ENCODE peak calls at places on chromosomes 7 and 10, in six cellular contexts. G is IMR-90, D is stomach, H is lower leg skin, A is ovary, V is tibial nerve. Z is an unnamed sample.

GRCh38 chr7:88279323-88279722 is 27.4 kb downstream of the STEAP4 start:
- DNase-seq in G (no peak), D (no peak), H (no peak), A (no peak), V (no peak), Z (no peak)

GRCh38 chr10:14125564-14125963 is 205.2 kb downstream of the FRMD4A start:
- DNase-seq in G (no peak), D (peak; percentile 30), H (no peak), A (no peak), V (no peak), Z (no peak)

GRCh38 chr7:122219253-122219865 is 75.3 kb upstream of the AASS start:
- DNase-seq in G (peak; percentile 26), D (no peak), H (no peak), A (no peak), V (peak; percentile 9), Z (no peak)

GRCh38 chr7:74302745-74303221 is 13.6 kb downstream of the CLIP2 start:
- DNase-seq in G (no peak), D (no peak), H (no peak), A (no peak), V (no peak), Z (no peak)

GRCh38 chr10:14543048-14543903 is 212.6 kb upstream of the FRMD4A start:
- DNase-seq in G (no peak), D (no peak), H (no peak), A (peak; percentile 26), V (peak; percentile 33), Z (peak; percentile 62)

GRCh38 chr10:78473016-78473415 is 439.4 kb downstream of the RPS24 start:
- DNase-seq in G (no peak), D (no peak), H (peak; percentile 3), A (no peak), V (no peak), Z (no peak)

GRCh38 chr10:7874864-7875263 is 56.6 kb downstream of the TAF3 start:
- DNase-seq in G (no peak), D (no peak), H (no peak), A (no peak), V (no peak), Z (no peak)

GRCh38 chr7:28853150-28853549 is 105.0 kb downstream of the TRIL start:
- DNase-seq in G (no peak), D (no peak), H (no peak), A (no peak), V (peak; percentile 13), Z (no peak)

GRCh38 chr7:74709880-74710671 is 52.6 kb downstream of the GTF2I start:
- DNase-seq in G (peak; percentile 7), D (no peak), H (no peak), A (no peak), V (no peak), Z (no peak)

GRCh38 chr10:31683682-31684081 is 244.9 kb downstream of the ARHGAP12 start:
- DNase-seq in G (no peak), D (no peak), H (no peak), A (no peak), V (no peak), Z (no peak)

GRCh38 chr7:155229548-155230168 is 68.0 kb upstream of the INSIG1 start:
- DNase-seq in G (no peak), D (no peak), H (no peak), A (no peak), V (no peak), Z (no peak)

GRCh38 chr7:30142710-30143109 is 7.9 kb downstream of the MTURN start:
- DNase-seq in G (peak; percentile 19), D (peak; percentile 72), H (peak; percentile 58), A (no peak), V (no peak), Z (no peak)

GRCh38 chr10:103514244-103514643 is 20.7 kb downstream of the NEURL1 start:
- DNase-seq in G (no peak), D (no peak), H (no peak), A (no peak), V (no peak), Z (no peak)

GRCh38 chr10:47055386-47056382 is 144.5 kb downstream of the PTPN20 start:
- DNase-seq in G (no peak), D (peak; percentile 5), H (no peak), A (no peak), V (no peak), Z (no peak)

GRCh38 chr7:148886844-148887243 is 2.8 kb upstream of the EZH2 start:
- DNase-seq in G (no peak), D (no peak), H (no peak), A (no peak), V (no peak), Z (no peak)

GRCh38 chr10:96082153-96082552 is 38.8 kb downstream of the CCNJ start:
- DNase-seq in G (no peak), D (no peak), H (no peak), A (no peak), V (no peak), Z (no peak)

GRCh38 chr10:110358869-110359629 is 54.3 kb upstream of the SMNDC1 start:
- DNase-seq in G (no peak), D (peak; percentile 80), H (no peak), A (no peak), V (no peak), Z (peak; percentile 43)

GRCh38 chr7:132380065-132380464 is 196.2 kb downstream of the PLXNA4 start:
- DNase-seq in G (no peak), D (no peak), H (peak; percentile 61), A (peak; percentile 62), V (peak; percentile 40), Z (peak; percentile 52)

GRCh38 chr7:117098457-117098856 is 145.2 kb downstream of the ST7 start:
- DNase-seq in G (peak; percentile 99), D (no peak), H (no peak), A (no peak), V (no peak), Z (no peak)

GRCh38 chr7:7246223-7246622 is 63.9 kb downstream of the C1GALT1 start:
- DNase-seq in G (no peak), D (no peak), H (no peak), A (no peak), V (no peak), Z (no peak)

GRCh38 chr7:133233142-133233541 is 19.7 kb upstream of the EXOC4 start:
- DNase-seq in G (no peak), D (no peak), H (no peak), A (no peak), V (no peak), Z (no peak)

GRCh38 chr7:151408839-151409554 is 841 bp downstream of the WDR86 start:
- DNase-seq in G (no peak), D (no peak), H (no peak), A (no peak), V (no peak), Z (peak; percentile 55)

GRCh38 chr10:5708356-5708755 is 23.7 kb downstream of the TASOR2 start:
- DNase-seq in G (no peak), D (no peak), H (no peak), A (no peak), V (no peak), Z (no peak)

GRCh38 chr7:157545681-157546060 is 208.9 kb downstream of the DNAJB6 start:
- DNase-seq in G (no peak), D (no peak), H (no peak), A (no peak), V (no peak), Z (peak; percentile 30)

GRCh38 chr10:49113741-49114141 is 1.6 kb downstream of the VSTM4 start:
- DNase-seq in G (peak; percentile 47), D (no peak), H (no peak), A (no peak), V (no peak), Z (no peak)

GRCh38 chr10:52400564-52400963 is 86.5 kb downstream of the DKK1 start:
- DNase-seq in G (peak; percentile 50), D (no peak), H (no peak), A (no peak), V (no peak), Z (no peak)

GRCh38 chr7:50409856-50410468 is 40.2 kb downstream of the FIGNL1 start:
- DNase-seq in G (no peak), D (no peak), H (no peak), A (no peak), V (no peak), Z (peak; percentile 80)

DNA sequence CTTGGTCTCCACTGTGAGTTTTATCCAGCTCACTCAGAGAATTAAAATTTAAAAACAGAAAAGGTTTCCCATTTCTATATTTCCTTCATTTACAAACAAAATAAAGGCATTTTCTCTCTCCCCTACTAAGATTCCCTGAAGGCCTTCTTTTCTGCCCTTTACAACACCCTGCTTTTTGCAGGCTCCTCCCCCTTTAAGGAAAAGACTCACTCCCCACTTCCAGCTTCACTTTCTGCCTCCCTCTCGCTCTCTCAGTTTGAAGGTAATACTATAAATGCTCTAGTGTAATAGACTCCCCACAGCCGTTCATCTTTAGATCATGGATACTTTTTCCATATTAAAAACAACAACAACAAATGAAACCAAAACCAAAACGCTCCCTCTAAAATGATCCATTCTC is 53.3 kb downstream of the CDHR3 start:
- DNase-seq in G (no peak), D (no peak), H (no peak), A (no peak), V (no peak), Z (no peak)
- H3K4me3 ChIP-seq in G (no peak overlapping the region), D (no peak overlapping the region), H (no peak overlapping the region), A (no peak overlapping the region), V (no peak overlapping the region), Z (no peak overlapping the region)

GRCh38 chr7:6022671-6023070 is 8.5 kb upstream of the ANKRD61 start:
- DNase-seq in G (no peak), D (no peak), H (no peak), A (no peak), V (no peak), Z (no peak)
- TF ChIP-seq POLR2A in G (no peak), D (no peak), H (no peak), A (no peak), V (no peak), Z (no peak)

DNA sequence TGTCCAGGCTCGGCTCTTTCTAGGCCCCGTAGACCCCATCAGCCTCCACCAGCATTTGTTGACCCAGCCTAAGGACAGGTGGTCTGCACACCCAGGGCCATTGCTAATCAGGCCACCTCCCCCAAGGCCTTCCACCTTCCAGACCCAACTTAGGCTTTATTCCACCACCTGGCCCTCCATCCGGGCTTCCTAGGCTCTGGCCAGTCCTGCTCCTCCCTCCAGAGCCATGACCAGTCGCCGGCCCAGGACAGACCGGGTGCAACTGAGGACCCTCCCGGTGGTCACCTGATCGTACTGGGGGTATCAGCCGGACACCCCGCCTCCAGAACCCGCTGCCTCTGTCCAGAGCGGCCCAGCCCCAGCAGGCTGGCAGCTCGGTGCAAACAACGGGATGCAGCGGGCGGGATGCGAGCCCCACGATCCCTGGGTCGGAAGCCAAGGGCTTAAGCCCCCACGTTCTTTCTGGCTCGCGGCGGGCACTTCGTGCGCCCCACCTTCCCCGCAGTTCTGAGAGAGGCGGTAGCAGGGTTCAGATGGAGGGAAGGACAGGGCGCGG is 545 bp downstream of the NACAD start:
- DNase-seq in G (no peak), D (no peak), H (no peak), A (peak; percentile 33), V (no peak), Z (no peak)
- H3K4me3 ChIP-seq in G (peak overlapping the region; percentile 62), D (peak overlapping the region; percentile 64), H (no peak overlapping the region), A (peak overlapping the region; percentile 51), V (peak overlapping the region; percentile 69), Z (peak overlapping the region; percentile 55)

DNA sequence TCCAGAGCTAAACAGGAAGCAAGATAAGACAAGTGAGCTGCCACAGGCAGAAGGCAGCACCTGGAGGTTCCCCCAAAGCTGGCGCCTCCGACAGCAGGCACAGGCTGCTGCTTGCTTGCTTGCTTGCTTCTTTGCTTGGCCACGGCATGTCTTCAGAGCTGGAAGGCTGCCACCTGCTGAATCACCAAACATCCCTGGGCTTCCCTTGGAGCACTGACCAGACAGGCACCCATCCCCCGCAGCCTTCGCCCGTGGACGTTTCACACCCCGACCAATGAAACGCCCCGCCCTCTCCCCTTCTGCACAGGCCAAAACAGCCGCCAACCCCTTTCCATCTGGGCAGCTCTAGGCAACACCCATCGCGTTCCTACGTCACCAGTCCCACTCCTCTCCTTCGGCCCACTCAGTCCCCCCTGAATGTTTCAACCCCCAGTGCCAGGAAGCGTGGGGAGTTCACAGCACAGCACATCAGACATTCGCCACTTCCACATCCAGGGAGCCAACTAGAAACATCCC is 1.7 kb downstream of the SGMS1 start:
- DNase-seq in G (peak; percentile 96), D (peak; percentile 90), H (peak; percentile 96), A (peak; percentile 99), V (peak; percentile 99), Z (peak; percentile 92)
- TF ChIP-seq POLR2A in G (peak; percentile 36), D (no peak), H (no peak), A (peak; percentile 83), V (peak; percentile 63), Z (peak; percentile 34)